ENCODE peak calls at places on chromosomes 3 and 15, in eight cellular contexts. One of them, this sample, is unnamed.
A peak's percentile ranks its signal among the peaks of the same experiment; 100 is the strongest.

GRCh38 chr3:143972155-143972494 is 502 bp downstream of the DIPK2A start:
- DNase-seq in lower lobe of right lung: no peak
- DNase-seq in psoas muscle: no peak
- DNase-seq in tibial artery: peak; percentile 62
- DNase-seq in transverse colon: no peak
- DNase-seq in IMR-90: no peak
- DNase-seq in AG04450: no peak
- DNase-seq in body of pancreas: no peak
- DNase-seq in this sample: no peak

GRCh38 chr3:52436500-52437106 is 8.3 kb downstream of the SEMA3G start:
- DNase-seq in lower lobe of right lung: peak; percentile 47
- DNase-seq in psoas muscle: peak; percentile 85
- DNase-seq in tibial artery: no peak
- DNase-seq in transverse colon: no peak
- DNase-seq in IMR-90: peak; percentile 53
- DNase-seq in AG04450: peak; percentile 32
- DNase-seq in body of pancreas: no peak
- DNase-seq in this sample: peak; percentile 16

GRCh38 chr15:40430271-40430805 is 10.4 kb upstream of the BAHD1 start:
- DNase-seq in lower lobe of right lung: no peak
- DNase-seq in psoas muscle: peak; percentile 35
- DNase-seq in tibial artery: no peak
- DNase-seq in transverse colon: peak; percentile 69
- DNase-seq in IMR-90: peak; percentile 11
- DNase-seq in AG04450: no peak
- DNase-seq in body of pancreas: no peak
- DNase-seq in this sample: peak; percentile 72

GRCh38 chr3:177679568-177680441 is 482.5 kb upstream of the TBL1XR1 start:
- DNase-seq in lower lobe of right lung: no peak
- DNase-seq in psoas muscle: no peak
- DNase-seq in tibial artery: peak; percentile 32
- DNase-seq in transverse colon: no peak
- DNase-seq in IMR-90: peak; percentile 48
- DNase-seq in AG04450: no peak
- DNase-seq in body of pancreas: no peak
- DNase-seq in this sample: no peak

GRCh38 chr15:83322061-83322460 is 37.6 kb upstream of the BNC1 start:
- DNase-seq in lower lobe of right lung: no peak
- DNase-seq in psoas muscle: no peak
- DNase-seq in tibial artery: no peak
- DNase-seq in transverse colon: no peak
- DNase-seq in IMR-90: peak; percentile 15
- DNase-seq in AG04450: no peak
- DNase-seq in body of pancreas: no peak
- DNase-seq in this sample: no peak

GRCh38 chr3:50971487-50971924 is 296.8 kb downstream of the DOCK3 start:
- DNase-seq in lower lobe of right lung: no peak
- DNase-seq in psoas muscle: no peak
- DNase-seq in tibial artery: no peak
- DNase-seq in transverse colon: peak; percentile 34
- DNase-seq in IMR-90: peak; percentile 45
- DNase-seq in AG04450: peak; percentile 13
- DNase-seq in body of pancreas: peak; percentile 48
- DNase-seq in this sample: peak; percentile 63

GRCh38 chr3:72347819-72348319 is 500.4 kb downstream of the SHQ1 start:
- DNase-seq in lower lobe of right lung: peak; percentile 82
- DNase-seq in psoas muscle: peak; percentile 82
- DNase-seq in tibial artery: peak; percentile 95
- DNase-seq in transverse colon: peak; percentile 72
- DNase-seq in IMR-90: no peak
- DNase-seq in AG04450: peak; percentile 44
- DNase-seq in body of pancreas: peak; percentile 61
- DNase-seq in this sample: no peak

GRCh38 chr3:129316121-129317013 is 37.7 kb downstream of the HMCES start:
- DNase-seq in lower lobe of right lung: peak; percentile 88
- DNase-seq in psoas muscle: peak; percentile 93
- DNase-seq in tibial artery: peak; percentile 79
- DNase-seq in transverse colon: peak; percentile 89
- DNase-seq in IMR-90: peak; percentile 76
- DNase-seq in AG04450: no peak
- DNase-seq in body of pancreas: peak; percentile 83
- DNase-seq in this sample: peak; percentile 90

GRCh38 chr3:115706311-115706829 is 83.1 kb downstream of the GAP43 start:
- DNase-seq in lower lobe of right lung: no peak
- DNase-seq in psoas muscle: no peak
- DNase-seq in tibial artery: no peak
- DNase-seq in transverse colon: no peak
- DNase-seq in IMR-90: peak; percentile 83
- DNase-seq in AG04450: peak; percentile 66
- DNase-seq in body of pancreas: no peak
- DNase-seq in this sample: no peak

GRCh38 chr3:184559336-184559735 is 2.2 kb upstream of the EPHB3 start:
- DNase-seq in lower lobe of right lung: peak; percentile 72
- DNase-seq in psoas muscle: no peak
- DNase-seq in tibial artery: no peak
- DNase-seq in transverse colon: peak; percentile 84
- DNase-seq in IMR-90: no peak
- DNase-seq in AG04450: no peak
- DNase-seq in body of pancreas: peak; percentile 91
- DNase-seq in this sample: no peak

GRCh38 chr3:161291191-161291901 is 70.2 kb downstream of the NMD3 start:
- DNase-seq in lower lobe of right lung: no peak
- DNase-seq in psoas muscle: no peak
- DNase-seq in tibial artery: no peak
- DNase-seq in transverse colon: no peak
- DNase-seq in IMR-90: no peak
- DNase-seq in AG04450: no peak
- DNase-seq in body of pancreas: peak; percentile 74
- DNase-seq in this sample: no peak

GRCh38 chr3:148962513-148962912 is 28.8 kb upstream of the GYG1 start:
- DNase-seq in lower lobe of right lung: no peak
- DNase-seq in psoas muscle: no peak
- DNase-seq in tibial artery: peak; percentile 26
- DNase-seq in transverse colon: no peak
- DNase-seq in IMR-90: peak; percentile 88
- DNase-seq in AG04450: peak; percentile 27
- DNase-seq in body of pancreas: no peak
- DNase-seq in this sample: peak; percentile 56

GRCh38 chr3:123663977-123664376 is 79.1 kb upstream of the HACD2 start:
- DNase-seq in lower lobe of right lung: no peak
- DNase-seq in psoas muscle: no peak
- DNase-seq in tibial artery: no peak
- DNase-seq in transverse colon: no peak
- DNase-seq in IMR-90: no peak
- DNase-seq in AG04450: no peak
- DNase-seq in body of pancreas: no peak
- DNase-seq in this sample: no peak

DNA sequence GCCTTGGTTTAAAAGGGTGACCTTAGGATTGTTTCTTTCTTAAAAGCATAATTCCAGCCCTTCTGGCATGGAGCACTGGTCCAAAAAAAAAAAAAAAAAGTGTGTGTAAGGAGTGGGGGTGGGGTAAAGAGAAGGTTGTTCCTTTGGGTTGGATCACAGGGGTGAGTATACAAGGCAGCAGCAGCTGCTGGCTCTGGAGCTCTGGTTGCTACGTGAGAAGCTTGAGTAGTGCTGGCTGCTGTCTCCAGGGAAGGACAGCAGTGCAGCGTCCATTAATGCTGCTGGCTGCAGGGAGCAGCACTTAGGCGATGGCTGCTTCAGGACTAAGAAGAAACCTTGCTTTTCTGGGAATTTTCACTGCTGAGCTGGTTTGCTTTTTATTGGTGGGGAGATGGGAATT is 2.3 kb downstream of the SETD5 start:
- DNase-seq in lower lobe of right lung: peak; percentile 63
- DNase-seq in psoas muscle: peak; percentile 90
- DNase-seq in tibial artery: peak; percentile 82
- DNase-seq in transverse colon: peak; percentile 72
- DNase-seq in IMR-90: peak; percentile 97
- DNase-seq in AG04450: peak; percentile 92
- DNase-seq in body of pancreas: peak; percentile 86
- DNase-seq in this sample: peak; percentile 84
- TF ChIP-seq CTCF in lower lobe of right lung: no peak
- TF ChIP-seq CTCF in psoas muscle: peak; percentile 7
- TF ChIP-seq CTCF in tibial artery: no peak
- TF ChIP-seq CTCF in transverse colon: no peak
- TF ChIP-seq CTCF in IMR-90: peak; percentile 17
- TF ChIP-seq CTCF in AG04450: peak; percentile 33
- TF ChIP-seq CTCF in body of pancreas: no peak
- TF ChIP-seq CTCF in this sample: no peak

GRCh38 chr3:42250761-42251160 is 15.2 kb downstream of the CCK start:
- DNase-seq in lower lobe of right lung: no peak
- DNase-seq in psoas muscle: no peak
- DNase-seq in tibial artery: no peak
- DNase-seq in transverse colon: no peak
- DNase-seq in IMR-90: no peak
- DNase-seq in AG04450: no peak
- DNase-seq in body of pancreas: no peak
- DNase-seq in this sample: no peak
- H3K27ac ChIP-seq in lower lobe of right lung: no peak overlapping the region
- H3K27ac ChIP-seq in psoas muscle: no peak overlapping the region
- H3K27ac ChIP-seq in tibial artery: no peak overlapping the region
- H3K27ac ChIP-seq in transverse colon: no peak overlapping the region
- H3K27ac ChIP-seq in IMR-90: no peak overlapping the region
- H3K27ac ChIP-seq in AG04450: no peak overlapping the region
- H3K27ac ChIP-seq in body of pancreas: no peak overlapping the region
- H3K27ac ChIP-seq in this sample: no peak overlapping the region

GRCh38 chr3:171777608-171777995 is 32.7 kb downstream of the PLD1 start:
- DNase-seq in lower lobe of right lung: no peak
- DNase-seq in psoas muscle: no peak
- DNase-seq in tibial artery: no peak
- DNase-seq in transverse colon: no peak
- DNase-seq in IMR-90: no peak
- DNase-seq in AG04450: no peak
- DNase-seq in body of pancreas: no peak
- DNase-seq in this sample: no peak
- TF ChIP-seq CTCF in lower lobe of right lung: no peak
- TF ChIP-seq CTCF in psoas muscle: no peak
- TF ChIP-seq CTCF in tibial artery: no peak
- TF ChIP-seq CTCF in transverse colon: no peak
- TF ChIP-seq CTCF in IMR-90: no peak
- TF ChIP-seq CTCF in AG04450: no peak
- TF ChIP-seq CTCF in body of pancreas: no peak
- TF ChIP-seq CTCF in this sample: no peak

GRCh38 chr3:4474683-4475490 is 7.8 kb upstream of the SUMF1 start:
- DNase-seq in lower lobe of right lung: peak; percentile 55
- DNase-seq in psoas muscle: no peak
- DNase-seq in tibial artery: peak; percentile 57
- DNase-seq in transverse colon: no peak
- DNase-seq in IMR-90: peak; percentile 69
- DNase-seq in AG04450: no peak
- DNase-seq in body of pancreas: peak; percentile 53
- DNase-seq in this sample: no peak
- H3K27ac ChIP-seq in lower lobe of right lung: no peak overlapping the region
- H3K27ac ChIP-seq in psoas muscle: no peak overlapping the region
- H3K27ac ChIP-seq in tibial artery: peak overlapping the region; percentile 78
- H3K27ac ChIP-seq in transverse colon: no peak overlapping the region
- H3K27ac ChIP-seq in IMR-90: no peak overlapping the region
- H3K27ac ChIP-seq in AG04450: no peak overlapping the region
- H3K27ac ChIP-seq in body of pancreas: no peak overlapping the region
- H3K27ac ChIP-seq in this sample: no peak overlapping the region

DNA sequence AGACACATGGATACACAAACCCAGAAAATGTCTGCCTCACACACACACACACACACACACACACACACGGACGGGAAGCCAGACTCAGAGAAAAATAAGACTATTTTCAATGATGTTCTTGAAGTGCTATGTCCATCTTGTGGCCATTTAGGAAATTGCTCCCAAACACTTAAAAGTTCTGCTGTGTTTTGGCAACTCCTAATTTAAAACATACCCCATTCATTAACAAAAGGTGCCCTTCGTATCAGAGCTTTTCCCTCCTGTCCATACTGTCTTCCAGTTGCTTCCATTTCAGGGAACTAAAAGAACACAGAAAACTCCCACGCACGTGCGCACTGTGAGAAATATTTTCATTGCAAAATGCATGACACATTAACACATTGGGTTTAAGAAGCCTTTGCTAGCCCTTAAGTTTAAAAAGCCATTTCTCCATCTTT is 44.6 kb downstream of the SLC12A1 start:
- DNase-seq in lower lobe of right lung: no peak
- DNase-seq in psoas muscle: no peak
- DNase-seq in tibial artery: peak; percentile 33
- DNase-seq in transverse colon: peak; percentile 12
- DNase-seq in IMR-90: peak; percentile 79
- DNase-seq in AG04450: peak; percentile 42
- DNase-seq in body of pancreas: peak; percentile 12
- DNase-seq in this sample: peak; percentile 60
- TF ChIP-seq CTCF in lower lobe of right lung: peak; percentile 46
- TF ChIP-seq CTCF in psoas muscle: peak; percentile 32
- TF ChIP-seq CTCF in tibial artery: peak; percentile 88
- TF ChIP-seq CTCF in transverse colon: peak; percentile 54
- TF ChIP-seq CTCF in IMR-90: peak; percentile 75
- TF ChIP-seq CTCF in AG04450: peak; percentile 76
- TF ChIP-seq CTCF in body of pancreas: peak; percentile 67
- TF ChIP-seq CTCF in this sample: peak; percentile 68

This sample was measured in WERI-Rb-1.